ENCODE peak calls at places on chromosomes 2 and 18, in seven cellular contexts. One of them, this sample, is unnamed.

GRCh38 chr2:241179894-241180293 is 8.6 kb upstream of the ANO7 start:
- DNase-seq in GM23338: no peak
- DNase-seq in prostate gland: no peak
- DNase-seq in HL-60: no peak
- DNase-seq in HCT116: no peak
- DNase-seq in HepG2: no peak
- DNase-seq in breast epithelium: no peak
- DNase-seq in this sample: no peak

GRCh38 chr2:219165058-219165930 is 4.5 kb downstream of the SLC23A3 start:
- DNase-seq in GM23338: no peak
- DNase-seq in prostate gland: no peak
- DNase-seq in HL-60: no peak
- DNase-seq in HCT116: no peak
- DNase-seq in HepG2: no peak
- DNase-seq in breast epithelium: no peak
- DNase-seq in this sample: no peak

GRCh38 chr2:136327162-136327852 is 209.4 kb upstream of the CXCR4 start:
- DNase-seq in GM23338: no peak
- DNase-seq in prostate gland: no peak
- DNase-seq in HL-60: no peak
- DNase-seq in HCT116: no peak
- DNase-seq in HepG2: no peak
- DNase-seq in breast epithelium: no peak
- DNase-seq in this sample: no peak

GRCh38 chr2:172389685-172390339 is 37.6 kb upstream of the ITGA6 start:
- DNase-seq in GM23338: no peak
- DNase-seq in prostate gland: no peak
- DNase-seq in HL-60: no peak
- DNase-seq in HCT116: no peak
- DNase-seq in HepG2: peak; percentile 24
- DNase-seq in breast epithelium: no peak
- DNase-seq in this sample: no peak

GRCh38 chr2:74219846-74220486 is 21.6 kb downstream of the MTHFD2 start:
- DNase-seq in GM23338: no peak
- DNase-seq in prostate gland: no peak
- DNase-seq in HL-60: no peak
- DNase-seq in HCT116: no peak
- DNase-seq in HepG2: peak; percentile 41
- DNase-seq in breast epithelium: no peak
- DNase-seq in this sample: no peak

GRCh38 chr18:3246636-3247242 is 862 bp upstream of the MYL12A start:
- DNase-seq in GM23338: peak; percentile 34
- DNase-seq in prostate gland: no peak
- DNase-seq in HL-60: peak; percentile 45
- DNase-seq in HCT116: no peak
- DNase-seq in HepG2: no peak
- DNase-seq in breast epithelium: no peak
- DNase-seq in this sample: no peak

GRCh38 chr2:218482651-218483050 is 63.7 kb downstream of the VIL1 start:
- DNase-seq in GM23338: no peak
- DNase-seq in prostate gland: no peak
- DNase-seq in HL-60: no peak
- DNase-seq in HCT116: no peak
- DNase-seq in HepG2: no peak
- DNase-seq in breast epithelium: no peak
- DNase-seq in this sample: no peak

GRCh38 chr2:48932667-48933066 is 177.1 kb upstream of the LHCGR start:
- DNase-seq in GM23338: no peak
- DNase-seq in prostate gland: no peak
- DNase-seq in HL-60: no peak
- DNase-seq in HCT116: no peak
- DNase-seq in HepG2: no peak
- DNase-seq in breast epithelium: no peak
- DNase-seq in this sample: no peak

GRCh38 chr2:31269087-31269486 is 35.1 kb downstream of the EHD3 start:
- DNase-seq in GM23338: no peak
- DNase-seq in prostate gland: no peak
- DNase-seq in HL-60: no peak
- DNase-seq in HCT116: no peak
- DNase-seq in HepG2: no peak
- DNase-seq in breast epithelium: no peak
- DNase-seq in this sample: no peak

GRCh38 chr2:128786800-128787478 is 468.3 kb upstream of the HS6ST1 start:
- DNase-seq in GM23338: peak; percentile 23
- DNase-seq in prostate gland: no peak
- DNase-seq in HL-60: no peak
- DNase-seq in HCT116: no peak
- DNase-seq in HepG2: no peak
- DNase-seq in breast epithelium: no peak
- DNase-seq in this sample: no peak

GRCh38 chr2:205658068-205658467 is 24.2 kb upstream of the NRP2 start:
- DNase-seq in GM23338: no peak
- DNase-seq in prostate gland: no peak
- DNase-seq in HL-60: no peak
- DNase-seq in HCT116: no peak
- DNase-seq in HepG2: no peak
- DNase-seq in breast epithelium: no peak
- DNase-seq in this sample: no peak

GRCh38 chr2:161028581-161028980 is 131.6 kb upstream of the TANK start:
- DNase-seq in GM23338: no peak
- DNase-seq in prostate gland: no peak
- DNase-seq in HL-60: no peak
- DNase-seq in HCT116: no peak
- DNase-seq in HepG2: no peak
- DNase-seq in breast epithelium: no peak
- DNase-seq in this sample: no peak

GRCh38 chr2:231563378-231563961 is 29.2 kb upstream of the TEX44 start:
- DNase-seq in GM23338: peak; percentile 94
- DNase-seq in prostate gland: no peak
- DNase-seq in HL-60: peak; percentile 63
- DNase-seq in HCT116: peak; percentile 65
- DNase-seq in HepG2: peak; percentile 34
- DNase-seq in breast epithelium: peak; percentile 21
- DNase-seq in this sample: peak; percentile 53

GRCh38 chr2:191050640-191050987 is 36.6 kb upstream of the STAT1 start:
- DNase-seq in GM23338: no peak
- DNase-seq in prostate gland: no peak
- DNase-seq in HL-60: no peak
- DNase-seq in HCT116: no peak
- DNase-seq in HepG2: no peak
- DNase-seq in breast epithelium: no peak
- DNase-seq in this sample: no peak

GRCh38 chr2:229443869-229444268 is 172.8 kb upstream of the PID1 start:
- DNase-seq in GM23338: no peak
- DNase-seq in prostate gland: no peak
- DNase-seq in HL-60: no peak
- DNase-seq in HCT116: no peak
- DNase-seq in HepG2: no peak
- DNase-seq in breast epithelium: no peak
- DNase-seq in this sample: no peak

GRCh38 chr2:182447843-182448242 is 21.0 kb upstream of the PDE1A start:
- DNase-seq in GM23338: peak; percentile 11
- DNase-seq in prostate gland: no peak
- DNase-seq in HL-60: no peak
- DNase-seq in HCT116: no peak
- DNase-seq in HepG2: no peak
- DNase-seq in breast epithelium: no peak
- DNase-seq in this sample: no peak

GRCh38 chr18:21632393-21632792 is 20.3 kb downstream of the SNRPD1 start:
- DNase-seq in GM23338: no peak
- DNase-seq in prostate gland: no peak
- DNase-seq in HL-60: no peak
- DNase-seq in HCT116: no peak
- DNase-seq in HepG2: no peak
- DNase-seq in breast epithelium: no peak
- DNase-seq in this sample: no peak

GRCh38 chr2:76700894-76701293 is 821.3 kb downstream of the LRRTM4 start:
- DNase-seq in GM23338: no peak
- DNase-seq in prostate gland: no peak
- DNase-seq in HL-60: no peak
- DNase-seq in HCT116: no peak
- DNase-seq in HepG2: no peak
- DNase-seq in breast epithelium: no peak
- DNase-seq in this sample: no peak

GRCh38 chr2:50922506-50922905 is 109.4 kb downstream of the NRXN1 start:
- DNase-seq in GM23338: no peak
- DNase-seq in prostate gland: no peak
- DNase-seq in HL-60: no peak
- DNase-seq in HCT116: no peak
- DNase-seq in HepG2: no peak
- DNase-seq in breast epithelium: no peak
- DNase-seq in this sample: no peak

GRCh38 chr18:3279201-3280185 is 17.6 kb downstream of the MYL12B start:
- DNase-seq in GM23338: no peak
- DNase-seq in prostate gland: no peak
- DNase-seq in HL-60: no peak
- DNase-seq in HCT116: no peak
- DNase-seq in HepG2: no peak
- DNase-seq in breast epithelium: no peak
- DNase-seq in this sample: no peak

GRCh38 chr2:237591379-237591881 is 896 bp upstream of the RAB17 start:
- DNase-seq in GM23338: no peak
- DNase-seq in prostate gland: no peak
- DNase-seq in HL-60: peak; percentile 40
- DNase-seq in HCT116: peak; percentile 28
- DNase-seq in HepG2: no peak
- DNase-seq in breast epithelium: no peak
- DNase-seq in this sample: no peak

GRCh38 chr2:162153608-162154224 is 1.7 kb upstream of the GCG start:
- DNase-seq in GM23338: peak; percentile 77
- DNase-seq in prostate gland: no peak
- DNase-seq in HL-60: peak; percentile 63
- DNase-seq in HCT116: peak; percentile 52
- DNase-seq in HepG2: peak; percentile 56
- DNase-seq in breast epithelium: no peak
- DNase-seq in this sample: peak; percentile 46

DNA sequence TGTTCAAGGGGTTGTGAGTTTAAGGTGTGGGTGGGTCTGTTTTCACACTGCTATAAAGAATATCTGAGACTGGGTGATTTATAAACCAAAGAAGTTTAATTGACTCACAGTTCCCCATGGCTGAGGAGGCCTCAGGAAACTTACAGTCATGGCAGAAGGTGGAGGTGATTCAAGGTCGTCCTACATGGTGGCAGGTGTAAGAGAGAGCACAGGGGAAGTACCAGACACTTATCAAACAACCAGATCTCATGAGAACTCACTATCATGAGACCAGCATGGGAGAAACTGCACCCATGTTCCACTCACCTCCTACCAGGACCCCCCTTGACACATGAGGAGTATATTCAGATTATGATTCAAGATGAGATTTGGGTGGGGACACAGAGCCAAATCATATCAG is 38.0 kb downstream of the RHBDD1 start:
- DNase-seq in GM23338: no peak
- DNase-seq in prostate gland: no peak
- DNase-seq in HL-60: no peak
- DNase-seq in HCT116: no peak
- DNase-seq in HepG2: no peak
- DNase-seq in breast epithelium: no peak
- DNase-seq in this sample: no peak
- TF ChIP-seq POLR2AphosphoS5 in GM23338: no peak
- TF ChIP-seq POLR2AphosphoS5 in prostate gland: no peak
- TF ChIP-seq POLR2AphosphoS5 in HL-60: no peak
- TF ChIP-seq POLR2AphosphoS5 in HCT116: no peak
- TF ChIP-seq POLR2AphosphoS5 in HepG2: no peak
- TF ChIP-seq POLR2AphosphoS5 in breast epithelium: no peak
- TF ChIP-seq POLR2AphosphoS5 in this sample: no peak

GRCh38 chr18:59737776-59738295 is 40.6 kb upstream of the CCBE1 start:
- DNase-seq in GM23338: no peak
- DNase-seq in prostate gland: no peak
- DNase-seq in HL-60: no peak
- DNase-seq in HCT116: no peak
- DNase-seq in HepG2: no peak
- DNase-seq in breast epithelium: no peak
- DNase-seq in this sample: no peak
- TF ChIP-seq POLR2AphosphoS5 in GM23338: no peak
- TF ChIP-seq POLR2AphosphoS5 in prostate gland: no peak
- TF ChIP-seq POLR2AphosphoS5 in HL-60: no peak
- TF ChIP-seq POLR2AphosphoS5 in HCT116: no peak
- TF ChIP-seq POLR2AphosphoS5 in HepG2: no peak
- TF ChIP-seq POLR2AphosphoS5 in breast epithelium: no peak
- TF ChIP-seq POLR2AphosphoS5 in this sample: no peak

DNA sequence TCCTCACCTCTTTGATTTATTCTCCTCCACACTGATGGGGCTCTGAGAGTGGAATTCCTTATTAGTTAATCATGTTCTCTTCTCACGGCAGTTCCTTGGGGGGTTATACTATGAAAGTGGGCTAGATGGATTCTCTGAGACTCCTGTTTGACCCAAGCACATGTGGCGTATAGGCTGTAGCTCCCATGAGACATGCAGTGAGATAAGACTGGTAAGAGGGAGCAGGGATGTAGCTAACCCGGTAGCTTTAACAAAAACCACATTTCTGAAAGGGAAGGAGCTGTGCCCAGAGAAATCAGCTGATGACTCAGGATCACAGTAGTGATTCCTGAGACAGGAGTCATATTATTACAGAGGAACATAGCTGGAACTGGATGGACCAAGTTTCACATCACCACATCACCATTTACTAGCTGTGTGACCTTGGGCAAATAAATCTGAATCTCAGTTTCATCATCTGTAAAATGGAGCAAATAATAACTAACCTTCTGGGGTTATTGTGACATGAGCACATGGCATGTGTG is 82.9 kb downstream of the CRIM1 start:
- DNase-seq in GM23338: no peak
- DNase-seq in prostate gland: no peak
- DNase-seq in HL-60: no peak
- DNase-seq in HCT116: peak; percentile 43
- DNase-seq in HepG2: no peak
- DNase-seq in breast epithelium: no peak
- DNase-seq in this sample: peak; percentile 94
- TF ChIP-seq POLR2AphosphoS5 in GM23338: no peak
- TF ChIP-seq POLR2AphosphoS5 in prostate gland: peak; percentile 16
- TF ChIP-seq POLR2AphosphoS5 in HL-60: no peak
- TF ChIP-seq POLR2AphosphoS5 in HCT116: no peak
- TF ChIP-seq POLR2AphosphoS5 in HepG2: no peak
- TF ChIP-seq POLR2AphosphoS5 in breast epithelium: no peak
- TF ChIP-seq POLR2AphosphoS5 in this sample: peak; percentile 11

GRCh38 chr2:168317282-168317681 is 69.9 kb upstream of the STK39 start:
- DNase-seq in GM23338: no peak
- DNase-seq in prostate gland: no peak
- DNase-seq in HL-60: no peak
- DNase-seq in HCT116: no peak
- DNase-seq in HepG2: no peak
- DNase-seq in breast epithelium: no peak
- DNase-seq in this sample: no peak

GRCh38 chr2:168316073-168316440 is 68.7 kb upstream of the STK39 start:
- DNase-seq in GM23338: no peak
- DNase-seq in prostate gland: no peak
- DNase-seq in HL-60: no peak
- DNase-seq in HCT116: no peak
- DNase-seq in HepG2: no peak
- DNase-seq in breast epithelium: no peak
- DNase-seq in this sample: no peak

GRCh38 chr2:168312036-168312822 is 64.8 kb upstream of the STK39 start:
- DNase-seq in GM23338: no peak
- DNase-seq in prostate gland: no peak
- DNase-seq in HL-60: no peak
- DNase-seq in HCT116: no peak
- DNase-seq in HepG2: no peak
- DNase-seq in breast epithelium: no peak
- DNase-seq in this sample: no peak

GRCh38 chr2:168314236-168314635 is 66.8 kb upstream of the STK39 start:
- DNase-seq in GM23338: no peak
- DNase-seq in prostate gland: no peak
- DNase-seq in HL-60: no peak
- DNase-seq in HCT116: no peak
- DNase-seq in HepG2: no peak
- DNase-seq in breast epithelium: no peak
- DNase-seq in this sample: no peak

GRCh38 chr2:168315331-168316072 is 68.1 kb upstream of the STK39 start:
- DNase-seq in GM23338: no peak
- DNase-seq in prostate gland: no peak
- DNase-seq in HL-60: no peak
- DNase-seq in HCT116: no peak
- DNase-seq in HepG2: no peak
- DNase-seq in breast epithelium: no peak
- DNase-seq in this sample: no peak
- TF ChIP-seq POLR2AphosphoS5 in GM23338: no peak
- TF ChIP-seq POLR2AphosphoS5 in prostate gland: no peak
- TF ChIP-seq POLR2AphosphoS5 in HL-60: no peak
- TF ChIP-seq POLR2AphosphoS5 in HCT116: no peak
- TF ChIP-seq POLR2AphosphoS5 in HepG2: no peak
- TF ChIP-seq POLR2AphosphoS5 in breast epithelium: no peak
- TF ChIP-seq POLR2AphosphoS5 in this sample: no peak